ENCODE peak calls at places on chromosomes 13 and 19, in eight cellular contexts. C, G, D, T, E, Y, R and H are unnamed samples.

GRCh38 chr19:45211751-45212381 is 33.3 kb downstream of the BLOC1S3 start:
- DNase-seq in C (peak; percentile 84), G (peak; percentile 69), D (no peak), T (peak; percentile 75), E (no peak), Y (no peak), R (peak; percentile 71), H (peak; percentile 90)

GRCh38 chr13:45167611-45168554 is 33.0 kb downstream of the KCTD4 start:
- DNase-seq in C (no peak), G (no peak), D (no peak), T (peak; percentile 44), E (no peak), Y (no peak), R (peak; percentile 37), H (no peak)

GRCh38 chr13:27269114-27269665 is 1.4 kb upstream of the RASL11A start:
- DNase-seq in C (no peak), G (no peak), D (no peak), T (no peak), E (no peak), Y (no peak), R (no peak), H (no peak)

GRCh38 chr13:32852568-32852967 is 163.7 kb upstream of the KL start:
- DNase-seq in C (no peak), G (no peak), D (no peak), T (no peak), E (no peak), Y (no peak), R (no peak), H (no peak)

GRCh38 chr19:10760268-10760944 is 42.5 kb downstream of the DNM2 start:
- DNase-seq in C (no peak), G (peak; percentile 47), D (peak; percentile 47), T (no peak), E (no peak), Y (no peak), R (no peak), H (peak; percentile 82)

GRCh38 chr19:5967994-5968430 is 9.9 kb downstream of the RANBP3 start:
- DNase-seq in C (peak; percentile 73), G (peak; percentile 74), D (peak; percentile 82), T (peak; percentile 53), E (peak; percentile 57), Y (peak; percentile 58), R (peak; percentile 52), H (peak; percentile 58)

GRCh38 chr13:62643007-62643483 is 1227.4 kb upstream of the PCDH20 start:
- DNase-seq in C (no peak), G (no peak), D (no peak), T (no peak), E (no peak), Y (no peak), R (no peak), H (no peak)

GRCh38 chr13:38866649-38867048 is 124.0 kb downstream of the STOML3 start:
- DNase-seq in C (no peak), G (no peak), D (no peak), T (no peak), E (no peak), Y (no peak), R (no peak), H (no peak)

GRCh38 chr19:44809856-44810554 is 1.1 kb downstream of the BCAM start:
- DNase-seq in C (no peak), G (peak; percentile 60), D (no peak), T (no peak), E (no peak), Y (no peak), R (no peak), H (no peak)

GRCh38 chr13:23674795-23675640 is 104.8 kb downstream of the TNFRSF19 start:
- DNase-seq in C (no peak), G (no peak), D (no peak), T (no peak), E (no peak), Y (no peak), R (no peak), H (no peak)

GRCh38 chr13:27797228-27797624 is 4.9 kb downstream of the GSX1 start:
- DNase-seq in C (no peak), G (peak; percentile 77), D (no peak), T (no peak), E (no peak), Y (no peak), R (no peak), H (no peak)

GRCh38 chr13:30301827-30302226 is 5.5 kb downstream of the KATNAL1 start:
- DNase-seq in C (no peak), G (no peak), D (no peak), T (no peak), E (no peak), Y (peak; percentile 0), R (no peak), H (no peak)

GRCh38 chr19:53947624-53948023 is 15.1 kb upstream of the CACNG8 start:
- DNase-seq in C (no peak), G (no peak), D (peak; percentile 47), T (no peak), E (no peak), Y (no peak), R (no peak), H (no peak)

GRCh38 chr13:32016631-32017030 is 14.9 kb upstream of the FRY start:
- DNase-seq in C (no peak), G (no peak), D (no peak), T (no peak), E (no peak), Y (no peak), R (no peak), H (no peak)

GRCh38 chr13:111228262-111229144 is 91.9 kb upstream of the TEX29 start:
- DNase-seq in C (no peak), G (no peak), D (no peak), T (no peak), E (no peak), Y (no peak), R (no peak), H (peak; percentile 81)

GRCh38 chr13:44780586-44781280 is 204.6 kb upstream of the TSC22D1 start:
- DNase-seq in C (no peak), G (no peak), D (no peak), T (no peak), E (no peak), Y (no peak), R (no peak), H (no peak)

GRCh38 chr19:46090444-46090843 is 34.0 kb downstream of the IGFL3 start:
- DNase-seq in C (no peak), G (no peak), D (no peak), T (no peak), E (no peak), Y (no peak), R (no peak), H (no peak)

GRCh38 chr19:35169226-35169995 is 14.9 kb downstream of the FXYD5 start:
- DNase-seq in C (no peak), G (no peak), D (no peak), T (no peak), E (no peak), Y (no peak), R (no peak), H (no peak)

GRCh38 chr13:84096221-84096620 is 213.9 kb upstream of the SLITRK1 start:
- DNase-seq in C (no peak), G (no peak), D (no peak), T (no peak), E (no peak), Y (no peak), R (no peak), H (no peak)

GRCh38 chr13:113591750-113592149 is 7.2 kb downstream of the TFDP1 start:
- DNase-seq in C (peak; percentile 48), G (no peak), D (no peak), T (no peak), E (no peak), Y (no peak), R (no peak), H (peak; percentile 32)

GRCh38 chr19:4713384-4713951 is 10.2 kb downstream of the DPP9 start:
- DNase-seq in C (no peak), G (no peak), D (no peak), T (peak; percentile 89), E (no peak), Y (no peak), R (peak; percentile 85), H (peak; percentile 94)

GRCh38 chr19:18995804-18996241 is 37.5 kb downstream of the SUGP2 start:
- DNase-seq in C (no peak), G (peak; percentile 45), D (peak; percentile 86), T (peak; percentile 65), E (peak; percentile 62), Y (peak; percentile 66), R (peak; percentile 64), H (peak; percentile 91)

GRCh38 chr19:12159773-12160414 is 3.0 kb upstream of the ZNF136 start:
- DNase-seq in C (no peak), G (no peak), D (no peak), T (no peak), E (no peak), Y (no peak), R (no peak), H (no peak)

GRCh38 chr13:65606622-65607021 is 1623.5 kb downstream of the PCDH9 start:
- DNase-seq in C (no peak), G (no peak), D (no peak), T (no peak), E (no peak), Y (no peak), R (no peak), H (no peak)

GRCh38 chr13:102847272-102848234 is 1.7 kb downstream of the ERCC5 start:
- DNase-seq in C (peak; percentile 77), G (no peak), D (no peak), T (no peak), E (no peak), Y (no peak), R (no peak), H (no peak)

GRCh38 chr13:89695343-89696257 is 1651.9 kb upstream of the MIR17HG start:
- DNase-seq in C (no peak), G (peak; percentile 68), D (peak; percentile 70), T (no peak), E (peak; percentile 17), Y (peak; percentile 47), R (no peak), H (no peak)

GRCh38 chr13:110812111-110812868 is 98.8 kb downstream of the ING1 start:
- DNase-seq in C (no peak), G (no peak), D (no peak), T (no peak), E (no peak), Y (no peak), R (no peak), H (peak; percentile 75)

GRCh38 chr13:50203256-50204083 is 188.2 kb downstream of the KCNRG start:
- DNase-seq in C (no peak), G (no peak), D (no peak), T (no peak), E (no peak), Y (no peak), R (no peak), H (no peak)

GRCh38 chr13:79485014-79485441 is 4.1 kb downstream of the NDFIP2 start:
- DNase-seq in C (no peak), G (no peak), D (no peak), T (no peak), E (no peak), Y (peak; percentile 78), R (no peak), H (no peak)

GRCh38 chr19:39970424-39970673 is 616 bp upstream of the PSMC4 start:
- DNase-seq in C (no peak), G (no peak), D (no peak), T (no peak), E (no peak), Y (peak; percentile 58), R (no peak), H (no peak)

GRCh38 chr13:73717632-73718031 is 416.6 kb downstream of the KLF12 start:
- DNase-seq in C (no peak), G (no peak), D (no peak), T (no peak), E (no peak), Y (no peak), R (no peak), H (no peak)

GRCh38 chr19:3095375-3096191 is 1.4 kb downstream of the GNA11 start:
- DNase-seq in C (peak; percentile 77), G (peak; percentile 71), D (peak; percentile 23), T (no peak), E (no peak), Y (no peak), R (no peak), H (peak; percentile 77)

GRCh38 chr19:5667751-5668271 is 12.5 kb downstream of the MICOS13 start:
- DNase-seq in C (peak; percentile 67), G (no peak), D (no peak), T (no peak), E (no peak), Y (no peak), R (no peak), H (peak; percentile 67)

GRCh38 chr13:21980049-21980448 is 309.2 kb downstream of the FGF9 start:
- DNase-seq in C (no peak), G (no peak), D (no peak), T (no peak), E (no peak), Y (no peak), R (no peak), H (no peak)